ENCODE peak calls at places on chromosome 19, in four cellular contexts. I is upper lobe of right lung; S is tibial nerve; U is CD8-positive, alpha-beta T cell. Q is an unnamed sample.

GRCh38 chr19:23801798-23802197 is 43.1 kb upstream of the ZNF681 start:
- DNase-seq in S (no peak), U (no peak), I (no peak), Q (no peak)

GRCh38 chr19:39444598-39445257 is 654 bp upstream of the SUPT5H start:
- DNase-seq in U (no peak), S (no peak), I (no peak), Q (peak; percentile 38)

GRCh38 chr19:17337675-17338439 is 504 bp downstream of the GTPBP3 start:
- DNase-seq in U (no peak), S (no peak), I (no peak), Q (no peak)

GRCh38 chr19:19447536-19448237 is 42.2 kb downstream of the GATAD2A start:
- DNase-seq in I (no peak), S (no peak), U (peak; percentile 44), Q (peak; percentile 16)

GRCh38 chr19:44609219-44609618 is 4.1 kb upstream of the IGSF23 start:
- DNase-seq in S (no peak), I (no peak), U (no peak), Q (no peak)

GRCh38 chr19:11168568-11168967 is 13.0 kb upstream of the SPC24 start:
- DNase-seq in I (no peak), S (no peak), U (no peak), Q (peak; percentile 98)

GRCh38 chr19:39843919-39844793 is 2.0 kb downstream of the FBL start:
- DNase-seq in S (peak; percentile 71), I (no peak), U (peak; percentile 50), Q (no peak)

GRCh38 chr19:54245936-54246335 is 3.3 kb upstream of the LILRA6 start:
- DNase-seq in I (no peak), U (no peak), S (no peak), Q (no peak)

GRCh38 chr19:47549341-47549768 is 23.6 kb downstream of the ZNF541 start:
- DNase-seq in I (peak; percentile 78), U (no peak), S (no peak), Q (no peak)

GRCh38 chr19:40284251-40284500 is 969 bp downstream of the AKT2 start:
- DNase-seq in U (no peak), I (no peak), S (no peak), Q (no peak)

GRCh38 chr19:10070730-10071446 is 15.2 kb upstream of the SHFL start:
- DNase-seq in U (no peak), S (no peak), I (no peak), Q (no peak)

GRCh38 chr19:39845621-39846175 is 481 bp downstream of the FBL start:
- DNase-seq in I (peak; percentile 65), U (no peak), S (no peak), Q (peak; percentile 70)

GRCh38 chr19:43789029-43789428 is 8.3 kb upstream of the KCNN4 start:
- DNase-seq in I (no peak), U (no peak), S (no peak), Q (peak; percentile 70)

GRCh38 chr19:50794074-50794777 is 4.0 kb downstream of the ACP4 start:
- DNase-seq in U (no peak), I (no peak), S (no peak), Q (peak; percentile 28)

GRCh38 chr19:17209126-17210036 is 5.8 kb upstream of the USE1 start:
- DNase-seq in I (no peak), U (peak; percentile 38), S (no peak), Q (peak; percentile 42)

GRCh38 chr19:48292798-48293197 is 22.9 kb downstream of the ZNF114 start:
- DNase-seq in I (no peak), U (no peak), S (no peak), Q (peak; percentile 92)

GRCh38 chr19:47699360-47699917 is 13.8 kb upstream of the EHD2 start:
- DNase-seq in U (peak; percentile 58), I (no peak), S (no peak), Q (peak; percentile 58)

GRCh38 chr19:45182758-45183157 is 4.2 kb downstream of the BLOC1S3 start:
- DNase-seq in S (no peak), I (no peak), U (no peak), Q (no peak)

GRCh38 chr19:48933382-48933932 is at the start of gene DHDH:
- DNase-seq in I (peak; percentile 95), U (peak; percentile 89), S (no peak), Q (peak; percentile 32)

GRCh38 chr19:40806385-40807146 is 7.6 kb downstream of the EGLN2 start:
- DNase-seq in I (peak; percentile 86), U (peak; percentile 81), S (peak; percentile 84), Q (peak; percentile 93)

GRCh38 chr19:7463575-7463974 is 25.3 kb downstream of the PEX11G start:
- DNase-seq in I (no peak), U (no peak), S (no peak), Q (no peak)

GRCh38 chr19:34365463-34366401 is 736 bp downstream of the GPI start:
- DNase-seq in I (peak; percentile 78), S (no peak), U (no peak), Q (peak; percentile 66)

GRCh38 chr19:37683520-37683919 is 28.3 kb upstream of the ZFP30 start:
- DNase-seq in I (no peak), U (no peak), S (no peak), Q (no peak)
- TF ChIP-seq CTCF in I (no peak), U (no peak), S (no peak), Q (no peak)

GRCh38 chr19:6239401-6239844 is 40.4 kb downstream of the MLLT1 start:
- DNase-seq in I (peak; percentile 64), S (no peak), U (no peak), Q (no peak)

GRCh38 chr19:6236310-6237291 is 43.2 kb downstream of the MLLT1 start:
- DNase-seq in S (no peak), I (peak; percentile 96), U (no peak), Q (no peak)

GRCh38 chr19:6239871-6240676 is 39.7 kb downstream of the MLLT1 start:
- DNase-seq in U (no peak), S (no peak), I (peak; percentile 60), Q (no peak)

GRCh38 chr19:6238256-6238642 is 41.5 kb downstream of the MLLT1 start:
- DNase-seq in U (no peak), S (no peak), I (no peak), Q (no peak)

GRCh38 chr19:6238643-6239281 is 41.0 kb downstream of the MLLT1 start:
- DNase-seq in S (peak; percentile 29), I (peak; percentile 70), U (no peak), Q (no peak)
- H3K4me3 ChIP-seq in S (peak overlapping the region; percentile 1), I (no peak overlapping the region), U (no peak overlapping the region), Q (no peak overlapping the region)

GRCh38 chr19:52570005-52570861 is at the start of gene ZNF701:
- DNase-seq in I (peak; percentile 96), S (peak; percentile 96), U (peak; percentile 96), Q (peak; percentile 88)
- TF ChIP-seq CTCF in I (peak; percentile 33), S (peak; percentile 53), U (peak; percentile 30), Q (no peak)

DNA sequence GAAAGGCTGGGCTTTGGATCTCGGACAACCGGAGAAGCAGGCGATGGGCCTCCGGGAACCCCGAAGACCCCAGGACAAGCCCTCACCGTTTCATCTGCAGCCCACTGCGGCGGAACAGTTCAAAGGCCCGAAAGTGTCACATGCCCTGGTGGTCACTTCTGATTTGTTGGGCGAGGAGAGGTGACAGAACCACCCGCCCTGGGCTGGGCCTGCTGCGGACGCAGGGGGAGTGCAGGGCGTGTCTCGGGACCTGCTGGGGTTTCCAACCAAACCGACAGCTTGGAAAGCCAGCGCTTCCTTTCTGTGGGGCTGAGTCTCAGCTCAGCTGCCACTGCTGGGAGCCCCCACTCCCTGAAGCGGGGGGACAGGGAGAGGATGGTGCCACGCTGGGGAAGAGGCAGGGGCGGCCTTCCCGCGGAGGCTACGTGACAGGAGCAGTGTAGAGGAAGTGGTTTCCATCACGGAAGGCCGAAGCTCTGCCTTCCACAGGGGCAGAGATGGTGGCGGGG is 22.8 kb upstream of the ZBTB7A start:
- DNase-seq in I (peak; percentile 85), S (no peak), U (peak; percentile 40), Q (no peak)
- H3K4me3 ChIP-seq in I (peak overlapping the region; percentile 31), S (peak overlapping the region; percentile 39), U (no peak overlapping the region), Q (no peak overlapping the region)

GRCh38 chr19:32313866-32314265 is 31.5 kb upstream of the ZNF507 start:
- DNase-seq in I (no peak), U (no peak), S (no peak), Q (no peak)
- TF ChIP-seq CTCF in I (no peak), U (no peak), S (no peak), Q (no peak)

GRCh38 chr19:13701624-13702023 is 62.7 kb upstream of the MRI1 start:
- DNase-seq in S (no peak), I (no peak), U (no peak), Q (no peak)

GRCh38 chr19:13700621-13701020 is 63.7 kb upstream of the MRI1 start:
- DNase-seq in I (no peak), U (no peak), S (no peak), Q (no peak)

GRCh38 chr19:13707901-13708300 is 56.4 kb upstream of the MRI1 start:
- DNase-seq in S (no peak), I (no peak), U (no peak), Q (no peak)

GRCh38 chr19:13705928-13706447 is 58.3 kb upstream of the MRI1 start:
- DNase-seq in S (no peak), I (no peak), U (no peak), Q (no peak)

DNA sequence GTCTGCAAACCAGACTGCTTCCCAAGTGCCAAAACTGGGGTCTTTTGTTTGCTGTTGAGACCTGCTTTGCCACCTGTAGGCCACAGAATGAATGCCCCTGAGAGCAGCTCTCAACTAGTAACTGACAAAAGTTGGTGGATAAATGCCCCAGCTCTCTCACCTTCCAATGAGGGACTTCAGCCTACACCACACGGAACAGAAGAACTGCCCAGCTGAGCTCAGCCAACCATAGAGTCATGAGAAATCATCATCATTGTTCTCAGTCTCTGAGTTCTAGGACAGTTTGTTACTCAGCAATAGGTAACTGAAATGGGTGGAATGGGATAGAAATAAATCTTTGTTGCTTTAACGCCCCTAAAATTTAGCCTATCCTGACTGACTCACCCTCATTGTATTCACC is 59.1 kb upstream of the MRI1 start:
- DNase-seq in S (no peak), U (no peak), I (no peak), Q (no peak)
- H3K4me3 ChIP-seq in S (no peak overlapping the region), U (no peak overlapping the region), I (no peak overlapping the region), Q (no peak overlapping the region)